ENCODE peak calls at places on chromosomes 13 and 19, in five cellular contexts. U, T, Y, C and O are unnamed samples. For H3K27me3 and H3K36me3, the result is how much of the 10 kb centered on the place peaks cover.

GRCh38 chr13:89584058-89584457 is 1763.4 kb upstream of the MIR17HG start:
- DNase-seq in T (no peak), Y (no peak), U (no peak), C (no peak), O (no peak)

GRCh38 chr19:10009269-10009665 is 1.0 kb downstream of the COL5A3 start:
- DNase-seq in C (peak), Y (peak), T (peak), U (no peak), O (peak)

GRCh38 chr13:105804561-105805190 is 730.8 kb downstream of the EFNB2 start:
- DNase-seq in U (no peak), Y (peak), C (no peak), T (no peak), O (peak)

GRCh38 chr19:20423381-20424207 is 142.0 kb downstream of the ZNF737 start:
- DNase-seq in Y (peak), C (peak), U (no peak), T (peak), O (no peak)

GRCh38 chr13:102400619-102401125 is 1.2 kb downstream of the FGF14 start:
- DNase-seq in C (peak), T (peak), Y (peak), U (no peak), O (no peak)

GRCh38 chr19:46955114-46955812 is 64.4 kb upstream of the NPAS1 start:
- DNase-seq in T (no peak), C (no peak), Y (peak), U (no peak), O (no peak)

GRCh38 chr19:8506402-8506957 is 4.0 kb upstream of the PRAM1 start:
- DNase-seq in T (no peak), U (no peak), Y (no peak), C (no peak), O (no peak)

GRCh38 chr19:39802958-39803357 is 24.3 kb downstream of the LEUTX start:
- DNase-seq in T (no peak), Y (no peak), U (no peak), C (no peak), O (no peak)

GRCh38 chr13:41145136-41145908 is 12.7 kb upstream of the KBTBD6 start:
- DNase-seq in C (no peak), T (no peak), U (no peak), Y (peak), O (peak)

GRCh38 chr13:78241278-78241919 is 322.8 kb upstream of the EDNRB start:
- DNase-seq in U (no peak), C (no peak), Y (peak), T (peak), O (peak)

GRCh38 chr19:49858591-49858985 is 7.6 kb downstream of the PTOV1 start:
- DNase-seq in C (no peak), U (no peak), Y (peak), T (no peak), O (no peak)

GRCh38 chr19:8209965-8210659 is 942 bp downstream of the CERS4 start:
- DNase-seq in T (no peak), U (no peak), C (no peak), Y (no peak), O (no peak)

GRCh38 chr13:113920606-113921306 is 53.1 kb downstream of the C13orf46 start:
- DNase-seq in C (no peak), Y (no peak), U (no peak), T (no peak), O (no peak)

GRCh38 chr13:23922005-23922932 is 25.0 kb upstream of the C1QTNF9B start:
- DNase-seq in C (no peak), U (no peak), T (no peak), Y (peak), O (no peak)

GRCh38 chr19:51422053-51422448 is 4.6 kb upstream of the SIGLEC10 start:
- DNase-seq in U (no peak), Y (peak), T (peak), C (peak), O (peak)

GRCh38 chr13:59793107-59793506 is 370.6 kb downstream of the DIAPH3 start:
- DNase-seq in C (no peak), U (no peak), Y (no peak), T (no peak), O (no peak)

GRCh38 chr19:16417660-16418596 is 53.8 kb downstream of the EPS15L1 start:
- DNase-seq in T (peak), C (no peak), U (no peak), Y (peak), O (peak)

GRCh38 chr13:110872768-110873638 is 41.9 kb downstream of the ANKRD10 start:
- DNase-seq in U (no peak), Y (no peak), T (no peak), C (no peak), O (no peak)

GRCh38 chr19:41886761-41887710 is 4.1 kb downstream of the ARHGEF1 start:
- DNase-seq in U (no peak), C (no peak), T (no peak), Y (no peak), O (no peak)

GRCh38 chr19:46906221-46906620 is 45.4 kb downstream of the ARHGAP35 start:
- DNase-seq in C (no peak), T (no peak), Y (no peak), U (no peak), O (no peak)

GRCh38 chr13:64992314-64992713 is 2237.8 kb downstream of the PCDH9 start:
- DNase-seq in Y (no peak), T (no peak), U (no peak), C (no peak), O (no peak)

GRCh38 chr19:6890938-6891337 is 3.6 kb downstream of the ADGRE1 start:
- DNase-seq in C (no peak), U (no peak), Y (no peak), T (no peak), O (no peak)

GRCh38 chr13:38543561-38543960 is 143.3 kb upstream of the FREM2 start:
- DNase-seq in T (no peak), Y (peak), C (no peak), U (no peak), O (no peak)

GRCh38 chr19:9054768-9055167 is 32.1 kb upstream of the OR1M1 start:
- DNase-seq in Y (no peak), C (no peak), T (no peak), U (no peak), O (no peak)

GRCh38 chr19:3471954-3472655 is 8.2 kb downstream of the SMIM24 start:
- DNase-seq in T (peak), U (no peak), C (no peak), Y (no peak), O (no peak)

GRCh38 chr13:33264620-33264978 is 21.0 kb downstream of the STARD13 start:
- DNase-seq in C (no peak), U (no peak), Y (no peak), T (no peak), O (peak)

DNA sequence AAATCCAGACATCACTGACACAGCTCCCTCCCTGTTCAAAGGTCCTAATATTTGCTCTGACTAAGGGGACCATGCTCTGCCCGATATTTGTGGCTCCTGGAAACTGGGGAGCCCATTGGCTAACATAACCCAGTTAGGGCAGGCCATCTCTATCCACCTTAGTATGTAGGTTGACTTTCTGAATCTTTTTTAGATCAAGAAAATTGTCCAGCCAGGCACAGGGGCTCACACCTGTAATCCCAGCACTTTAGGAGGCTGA is 3.4 kb upstream of the CDX2 start:
- DNase-seq in C (no peak), U (no peak), T (no peak), Y (no peak), O (no peak)
- H3K27me3 ChIP-seq in C (under half), U (under half), T (half or more), Y (half or more), O (under half)

GRCh38 chr13:73948848-73949529 is 185.2 kb downstream of the KLF12 start:
- DNase-seq in T (no peak), Y (no peak), U (no peak), C (no peak), O (no peak)

GRCh38 chr13:73954808-73955207 is 179.4 kb downstream of the KLF12 start:
- DNase-seq in Y (no peak), U (no peak), C (no peak), T (no peak), O (no peak)

GRCh38 chr13:73956795-73957408 is 177.3 kb downstream of the KLF12 start:
- DNase-seq in Y (no peak), C (no peak), T (no peak), U (no peak), O (no peak)

GRCh38 chr13:73956101-73956500 is 178.1 kb downstream of the KLF12 start:
- DNase-seq in T (no peak), Y (no peak), C (no peak), U (no peak), O (no peak)

DNA sequence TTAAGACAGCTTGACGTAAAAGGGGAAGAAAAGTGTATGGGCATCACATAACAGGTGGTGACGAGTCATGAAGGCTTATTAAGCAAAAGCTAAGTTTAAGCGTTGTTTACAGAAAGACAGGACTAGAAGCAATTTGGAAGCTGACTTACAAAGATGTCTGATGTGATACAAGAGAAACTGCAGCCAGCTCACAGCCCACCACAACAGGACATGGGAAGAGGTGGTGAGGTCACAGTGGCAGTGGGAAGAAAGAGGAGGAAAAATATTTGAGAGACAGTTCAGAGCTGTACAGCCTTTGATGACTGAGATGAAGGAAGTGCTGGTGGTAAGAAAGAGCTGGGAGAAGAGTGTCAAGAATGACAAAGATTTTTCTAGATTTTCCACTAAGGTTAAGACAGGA is 181.5 kb downstream of the KLF12 start:
- DNase-seq in C (no peak), T (no peak), U (no peak), Y (peak), O (no peak)
- H3K36me3 ChIP-seq in C (under half), T (under half), U (under half), Y (under half), O (under half)

DNA sequence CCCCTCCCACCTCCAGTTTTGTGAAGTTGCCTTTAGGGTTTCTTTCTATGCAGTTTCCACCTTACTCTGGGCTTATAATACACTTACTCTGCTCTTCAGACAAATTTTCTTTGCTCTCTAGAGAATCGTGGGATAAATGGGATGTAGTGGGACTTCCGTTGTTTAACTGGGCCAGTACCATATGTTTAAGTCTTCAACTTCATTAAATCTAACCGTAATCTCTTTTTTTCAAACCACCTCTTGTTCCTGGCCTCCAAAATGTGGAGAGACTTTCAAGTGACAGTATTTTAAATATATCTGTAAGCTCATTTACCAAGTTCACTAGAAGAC is 23.9 kb downstream of the IPO5 start:
- DNase-seq in C (no peak), U (no peak), Y (no peak), T (no peak), O (no peak)
- H3K4me3 ChIP-seq in C (peak), U (peak), Y (peak), T (peak), O (peak)

GRCh38 chr13:49914947-49915346 is 21.2 kb downstream of the SPRYD7 start:
- DNase-seq in C (no peak), Y (no peak), U (no peak), T (no peak), O (no peak)
- H3K27me3 ChIP-seq in C (under half), Y (under half), U (under half), T (under half), O (under half)

GRCh38 chr19:44717603-44718002 is 18.7 kb downstream of the CEACAM16 start:
- DNase-seq in T (no peak), U (no peak), C (no peak), Y (no peak), O (no peak)

GRCh38 chr19:44710483-44710882 is 11.5 kb downstream of the CEACAM16 start:
- DNase-seq in C (no peak), Y (no peak), T (no peak), U (no peak), O (no peak)

GRCh38 chr19:44708940-44709339 is 10.0 kb downstream of the CEACAM16 start:
- DNase-seq in U (no peak), Y (no peak), C (no peak), T (no peak), O (no peak)

GRCh38 chr19:44714597-44715169 is 15.7 kb downstream of the CEACAM16 start:
- DNase-seq in T (no peak), Y (no peak), U (no peak), C (no peak), O (no peak)

DNA sequence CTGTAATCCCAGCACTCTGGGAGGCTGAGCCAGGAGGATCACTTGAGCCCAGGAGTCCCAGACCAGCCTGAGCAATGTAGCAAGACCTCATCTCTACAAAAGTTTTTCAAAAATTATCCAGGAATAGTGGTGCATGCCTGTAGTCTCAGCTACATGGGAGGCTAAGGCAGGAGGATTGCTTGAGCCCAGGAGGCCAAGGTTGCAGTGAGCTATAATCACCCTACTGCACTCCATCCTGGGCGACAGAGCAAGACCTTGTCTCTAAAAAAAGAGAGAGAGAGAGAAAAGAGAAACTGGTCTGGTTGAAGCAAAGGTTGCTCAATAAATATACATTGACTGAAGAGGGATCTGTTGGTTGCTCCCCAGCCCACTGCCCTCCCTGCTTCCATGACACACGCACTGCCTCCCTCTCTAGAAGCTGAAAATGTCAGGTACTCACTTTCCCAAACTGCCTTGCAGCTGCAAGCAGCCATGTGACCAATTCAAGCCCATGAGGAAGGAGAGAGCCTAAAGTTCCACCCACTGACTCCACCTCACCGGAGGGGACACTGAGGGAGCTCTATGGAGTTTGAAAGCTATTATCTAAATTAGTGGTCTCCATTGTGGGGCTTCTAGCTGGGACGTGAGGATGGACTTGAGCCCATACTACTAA is 14.0 kb downstream of the CEACAM16 start:
- DNase-seq in U (no peak), C (no peak), T (no peak), Y (peak), O (no peak)
- H3K36me3 ChIP-seq in U (under half), C (under half), T (under half), Y (under half), O (under half)

GRCh38 chr19:11480927-11481776 is at the start of gene ELAVL3:
- DNase-seq in Y (no peak), U (no peak), C (no peak), T (no peak), O (no peak)
- H3K4me3 ChIP-seq in Y (no peak), U (peak), C (peak), T (peak), O (peak)

DNA sequence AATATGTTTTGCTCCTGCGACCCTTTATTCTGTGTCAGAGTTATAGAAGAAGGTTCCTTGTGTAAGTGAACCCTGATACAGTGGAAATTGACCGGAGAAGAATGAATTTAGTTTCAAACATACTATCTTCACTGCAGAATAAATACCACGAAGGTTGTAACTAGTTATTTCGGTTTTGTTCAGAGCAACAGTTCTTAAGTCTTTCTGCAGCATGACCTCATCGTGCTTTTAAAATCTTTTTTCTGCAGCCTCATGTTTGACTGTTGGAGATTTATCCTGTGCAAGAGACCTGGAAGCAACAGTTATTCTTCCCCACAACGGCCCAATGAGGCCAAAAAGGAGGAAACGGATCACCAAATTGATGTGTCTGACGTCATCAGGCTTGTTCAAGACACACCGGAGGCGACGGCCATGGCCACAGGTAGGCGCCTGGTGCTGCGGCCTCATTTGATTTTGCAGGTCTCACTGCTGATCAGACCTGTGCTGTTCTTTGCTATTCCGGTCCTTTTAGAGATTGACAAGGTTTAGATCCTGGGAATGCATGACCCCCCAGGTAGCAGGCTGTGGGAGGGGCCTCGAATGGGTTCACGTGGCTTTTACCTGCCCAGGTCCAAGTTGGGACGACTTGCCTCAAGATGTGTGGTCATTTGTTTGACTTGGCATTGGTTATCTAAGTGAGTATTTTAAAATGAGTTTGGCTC is 66.9 kb upstream of the MCF2L start:
- DNase-seq in U (no peak), T (no peak), Y (no peak), C (no peak), O (no peak)
- H3K27me3 ChIP-seq in U (under half), T (under half), Y (under half), C (under half), O (under half)

GRCh38 chr19:21843081-21843480 is 7.1 kb upstream of the ZNF43 start:
- DNase-seq in Y (no peak), T (no peak), C (no peak), U (no peak), O (no peak)

GRCh38 chr19:21851596-21852345 is 15.8 kb upstream of the ZNF43 start:
- DNase-seq in C (peak), T (peak), Y (peak), U (peak), O (peak)

GRCh38 chr19:21850636-21851255 is 14.8 kb upstream of the ZNF43 start:
- DNase-seq in Y (no peak), T (no peak), C (no peak), U (no peak), O (no peak)

GRCh38 chr19:21848706-21849105 is 12.7 kb upstream of the ZNF43 start:
- DNase-seq in U (no peak), C (no peak), Y (no peak), T (no peak), O (no peak)
- H3K36me3 ChIP-seq in U (under half), C (under half), Y (under half), T (under half), O (under half)

GRCh38 chr13:36673352-36673751 is 468 bp upstream of the SERTM1 start:
- DNase-seq in T (no peak), C (no peak), Y (no peak), U (no peak), O (no peak)
- H3K4me3 ChIP-seq in T (no peak), C (peak), Y (no peak), U (no peak), O (no peak)